ENCODE peak calls at places on chromosomes 7 and 10, in nine cellular contexts. Z is WTC11; A is epithelial cell of esophagus; I is NCI-H1417; O is posterior vena cava; S is IMR-90; P is fibroblast of villous mesenchyme; G is sciatic nerve; E is stimulated activated naive CD8-positive, alpha-beta T cell treated with anti-CD3 and anti-CD28 coated beads, Interleukin-15, Interleukin-2, amounts not matched to agents 100 U/mL and 50 U/mL, for 24 hours. L is an unnamed sample.

GRCh38 chr7:103887853-103888602 is 101.4 kb downstream of the RELN start:
- DNase-seq in Z (no peak), O (no peak), E (no peak), P (peak; percentile 85), G (no peak), A (no peak), I (no peak), S (peak; percentile 57), L (no peak)

GRCh38 chr7:95511716-95512260 is 26.0 kb downstream of the ASB4 start:
- DNase-seq in I (peak; percentile 79), E (peak; percentile 65), S (peak; percentile 63), P (peak; percentile 77), Z (peak; percentile 67), A (peak; percentile 62), O (peak; percentile 83), G (peak; percentile 84), L (peak; percentile 66)

GRCh38 chr7:134619627-134620331 is 26.9 kb upstream of the BPGM start:
- DNase-seq in S (peak; percentile 96), P (peak; percentile 72), I (peak; percentile 16), E (no peak), Z (no peak), O (no peak), G (no peak), A (peak; percentile 96), L (no peak)

GRCh38 chr10:57716884-57717283 is 550.8 kb downstream of the IPMK start:
- DNase-seq in I (no peak), G (no peak), A (peak; percentile 58), S (peak; percentile 32), Z (no peak), O (no peak), E (no peak), P (peak; percentile 42), L (no peak)

GRCh38 chr10:191703-192518 is 56.7 kb downstream of the ZMYND11 start:
- DNase-seq in A (peak; percentile 56), P (peak; percentile 82), O (no peak), E (no peak), Z (no peak), I (no peak), S (peak; percentile 75), G (no peak), L (peak; percentile 24)

GRCh38 chr7:50957427-50957826 is 174.7 kb upstream of the GRB10 start:
- DNase-seq in E (no peak), Z (no peak), G (no peak), S (no peak), I (no peak), O (no peak), A (no peak), P (no peak), L (no peak)

GRCh38 chr7:41885078-41885477 is 182.2 kb upstream of the INHBA start:
- DNase-seq in E (no peak), Z (no peak), S (peak; percentile 64), P (peak; percentile 25), A (peak; percentile 56), O (no peak), I (no peak), G (no peak), L (no peak)

GRCh38 chr7:154253810-154254209 is 201.6 kb downstream of the DPP6 start:
- DNase-seq in Z (no peak), S (no peak), E (no peak), A (no peak), P (no peak), G (no peak), I (no peak), O (no peak), L (no peak)

GRCh38 chr7:128311003-128311402 is 32.7 kb downstream of the RBM28 start:
- DNase-seq in I (no peak), Z (no peak), A (no peak), S (peak; percentile 43), E (no peak), P (no peak), O (no peak), G (no peak), L (no peak)

L was measured in gastrocnemius medialis.